ENCODE peak calls at places on chromosomes 5 and 9, in five cellular contexts. One of them, this sample, is unnamed.

GRCh38 chr9:128503870-128504269 is 649 bp upstream of the GLE1 start:
- DNase-seq in IMR-90: no peak
- DNase-seq in trophoblast cell: no peak
- DNase-seq in neuronal stem cell: no peak
- DNase-seq in H1: no peak
- DNase-seq in this sample: peak

GRCh38 chr9:31799953-31800609 is 584.4 kb upstream of the ACO1 start:
- DNase-seq in IMR-90: no peak
- DNase-seq in trophoblast cell: no peak
- DNase-seq in neuronal stem cell: peak
- DNase-seq in H1: peak
- DNase-seq in this sample: peak

GRCh38 chr5:1416856-1417469 is 28.3 kb downstream of the SLC6A3 start:
- DNase-seq in IMR-90: no peak
- DNase-seq in trophoblast cell: no peak
- DNase-seq in neuronal stem cell: no peak
- DNase-seq in H1: no peak
- DNase-seq in this sample: no peak

GRCh38 chr9:121646992-121647391 is 4.4 kb upstream of the DAB2IP start:
- DNase-seq in IMR-90: no peak
- DNase-seq in trophoblast cell: no peak
- DNase-seq in neuronal stem cell: no peak
- DNase-seq in H1: no peak
- DNase-seq in this sample: no peak

GRCh38 chr5:956178-956761 is 52.3 kb upstream of the NKD2 start:
- DNase-seq in IMR-90: no peak
- DNase-seq in trophoblast cell: no peak
- DNase-seq in neuronal stem cell: no peak
- DNase-seq in H1: peak
- DNase-seq in this sample: no peak

GRCh38 chr9:6944093-6944551 is 186.3 kb downstream of the KDM4C start:
- DNase-seq in IMR-90: peak
- DNase-seq in trophoblast cell: no peak
- DNase-seq in neuronal stem cell: no peak
- DNase-seq in H1: no peak
- DNase-seq in this sample: peak

GRCh38 chr9:125990793-125991220 is 243.6 kb downstream of the PBX3 start:
- DNase-seq in IMR-90: no peak
- DNase-seq in trophoblast cell: no peak
- DNase-seq in neuronal stem cell: no peak
- DNase-seq in H1: no peak
- DNase-seq in this sample: no peak

GRCh38 chr5:129906177-129906887 is 2.1 kb downstream of the CHSY3 start:
- DNase-seq in IMR-90: no peak
- DNase-seq in trophoblast cell: no peak
- DNase-seq in neuronal stem cell: peak
- DNase-seq in H1: peak
- DNase-seq in this sample: peak

GRCh38 chr9:81787747-81788632 is 98.6 kb upstream of the TLE1 start:
- DNase-seq in IMR-90: peak
- DNase-seq in trophoblast cell: no peak
- DNase-seq in neuronal stem cell: no peak
- DNase-seq in H1: no peak
- DNase-seq in this sample: peak

GRCh38 chr9:128201441-128202369 is 1.5 kb upstream of the DNM1 start:
- DNase-seq in IMR-90: peak
- DNase-seq in trophoblast cell: no peak
- DNase-seq in neuronal stem cell: no peak
- DNase-seq in H1: no peak
- DNase-seq in this sample: peak

GRCh38 chr9:131747352-131747751 is 7.5 kb upstream of the RAPGEF1 start:
- DNase-seq in IMR-90: peak
- DNase-seq in trophoblast cell: no peak
- DNase-seq in neuronal stem cell: no peak
- DNase-seq in H1: no peak
- DNase-seq in this sample: peak

DNA sequence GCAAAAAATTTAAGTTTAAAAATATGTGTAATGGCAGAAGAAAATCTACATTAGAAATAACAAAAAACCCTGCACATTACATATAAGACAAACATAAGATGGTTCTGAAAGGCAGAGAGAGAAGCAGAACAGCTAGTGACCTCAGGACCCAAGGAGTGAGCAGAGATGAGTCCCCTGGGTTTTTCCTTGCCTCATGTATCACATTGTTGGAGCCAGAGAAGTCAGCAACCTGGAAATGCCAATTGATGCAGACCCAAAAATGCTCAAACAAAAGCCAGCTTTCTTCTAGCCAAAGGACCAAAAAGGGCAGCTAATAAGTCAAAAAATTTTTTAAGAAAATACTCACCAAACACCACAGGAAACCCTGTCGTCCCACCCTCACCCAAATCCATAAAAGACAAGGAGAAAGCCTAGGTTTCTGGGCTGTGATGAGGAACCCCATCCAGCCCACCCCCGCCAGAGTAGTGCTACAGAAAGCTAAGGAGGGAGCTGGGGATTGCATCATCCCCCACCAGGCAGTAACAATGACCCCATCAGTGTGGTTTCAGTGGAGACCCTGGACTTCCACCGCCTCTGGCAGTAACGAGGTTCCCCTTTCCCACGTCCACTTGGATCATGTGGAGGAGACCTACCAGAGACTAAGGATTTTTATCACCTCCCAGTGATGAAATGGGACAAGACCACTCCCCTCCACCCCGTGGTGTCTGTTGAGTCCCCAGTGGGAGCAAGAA is 17.6 kb downstream of the DENND1A start:
- DNase-seq in IMR-90: no peak
- DNase-seq in trophoblast cell: no peak
- DNase-seq in neuronal stem cell: no peak
- DNase-seq in H1: no peak
- DNase-seq in this sample: no peak
- H3K4ac ChIP-seq in IMR-90: no peak
- H3K4ac ChIP-seq in trophoblast cell: no peak
- H3K4ac ChIP-seq in neuronal stem cell: no peak
- H3K4ac ChIP-seq in H1: no peak
- H3K4ac ChIP-seq in this sample: no peak

DNA sequence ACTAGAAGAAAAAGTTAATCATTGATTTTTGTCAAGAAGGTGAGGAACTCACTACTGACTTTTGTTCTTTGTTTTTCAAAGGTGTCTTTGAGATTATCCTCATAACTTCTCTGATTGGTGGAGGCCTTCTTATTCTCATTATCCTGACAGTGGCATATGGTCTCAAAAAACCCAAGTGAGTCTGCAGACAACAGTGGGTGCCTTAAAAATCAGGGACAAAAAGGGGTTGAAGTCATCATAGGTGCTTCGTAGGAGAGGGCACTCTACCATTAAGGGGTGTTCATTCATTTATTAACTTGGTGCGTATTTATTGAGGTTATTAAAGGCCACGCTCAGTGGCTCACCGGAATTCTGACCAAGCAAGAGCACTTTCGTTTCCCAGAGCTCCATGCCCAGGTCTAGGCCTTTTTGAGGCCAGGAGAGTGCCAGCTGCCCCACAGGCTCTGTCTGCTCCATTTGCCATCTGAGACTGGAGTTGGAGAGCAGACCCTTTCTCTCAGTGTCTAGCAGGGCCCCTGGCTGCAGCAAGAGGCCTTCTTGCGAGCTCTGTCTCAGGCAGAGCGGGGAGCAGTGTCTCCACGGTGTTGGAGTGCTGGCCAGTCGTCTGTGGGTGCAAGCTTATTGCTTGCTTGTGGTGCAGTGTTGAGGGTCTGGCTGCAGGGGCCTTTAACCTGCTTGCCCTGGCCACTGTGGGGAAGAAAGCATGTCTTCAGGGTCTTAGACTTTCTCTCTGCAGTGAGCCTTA is 62.4 kb downstream of the IL31RA start:
- DNase-seq in IMR-90: no peak
- DNase-seq in trophoblast cell: no peak
- DNase-seq in neuronal stem cell: no peak
- DNase-seq in H1: peak
- DNase-seq in this sample: no peak
- H3K14ac ChIP-seq in IMR-90: no peak
- H3K14ac ChIP-seq in trophoblast cell: no peak
- H3K14ac ChIP-seq in neuronal stem cell: no peak
- H3K14ac ChIP-seq in H1: no peak
- H3K14ac ChIP-seq in this sample: no peak

GRCh38 chr9:96026655-96027213 is 151.2 kb downstream of the ERCC6L2 start:
- DNase-seq in IMR-90: no peak
- DNase-seq in trophoblast cell: no peak
- DNase-seq in neuronal stem cell: no peak
- DNase-seq in H1: no peak
- DNase-seq in this sample: no peak

GRCh38 chr9:96029722-96030515 is 154.4 kb downstream of the ERCC6L2 start:
- DNase-seq in IMR-90: no peak
- DNase-seq in trophoblast cell: no peak
- DNase-seq in neuronal stem cell: no peak
- DNase-seq in H1: no peak
- DNase-seq in this sample: no peak

GRCh38 chr9:96031366-96031824 is 155.9 kb downstream of the ERCC6L2 start:
- DNase-seq in IMR-90: no peak
- DNase-seq in trophoblast cell: no peak
- DNase-seq in neuronal stem cell: no peak
- DNase-seq in H1: no peak
- DNase-seq in this sample: peak

GRCh38 chr9:96025995-96026572 is 150.6 kb downstream of the ERCC6L2 start:
- DNase-seq in IMR-90: no peak
- DNase-seq in trophoblast cell: no peak
- DNase-seq in neuronal stem cell: peak
- DNase-seq in H1: peak
- DNase-seq in this sample: no peak

DNA sequence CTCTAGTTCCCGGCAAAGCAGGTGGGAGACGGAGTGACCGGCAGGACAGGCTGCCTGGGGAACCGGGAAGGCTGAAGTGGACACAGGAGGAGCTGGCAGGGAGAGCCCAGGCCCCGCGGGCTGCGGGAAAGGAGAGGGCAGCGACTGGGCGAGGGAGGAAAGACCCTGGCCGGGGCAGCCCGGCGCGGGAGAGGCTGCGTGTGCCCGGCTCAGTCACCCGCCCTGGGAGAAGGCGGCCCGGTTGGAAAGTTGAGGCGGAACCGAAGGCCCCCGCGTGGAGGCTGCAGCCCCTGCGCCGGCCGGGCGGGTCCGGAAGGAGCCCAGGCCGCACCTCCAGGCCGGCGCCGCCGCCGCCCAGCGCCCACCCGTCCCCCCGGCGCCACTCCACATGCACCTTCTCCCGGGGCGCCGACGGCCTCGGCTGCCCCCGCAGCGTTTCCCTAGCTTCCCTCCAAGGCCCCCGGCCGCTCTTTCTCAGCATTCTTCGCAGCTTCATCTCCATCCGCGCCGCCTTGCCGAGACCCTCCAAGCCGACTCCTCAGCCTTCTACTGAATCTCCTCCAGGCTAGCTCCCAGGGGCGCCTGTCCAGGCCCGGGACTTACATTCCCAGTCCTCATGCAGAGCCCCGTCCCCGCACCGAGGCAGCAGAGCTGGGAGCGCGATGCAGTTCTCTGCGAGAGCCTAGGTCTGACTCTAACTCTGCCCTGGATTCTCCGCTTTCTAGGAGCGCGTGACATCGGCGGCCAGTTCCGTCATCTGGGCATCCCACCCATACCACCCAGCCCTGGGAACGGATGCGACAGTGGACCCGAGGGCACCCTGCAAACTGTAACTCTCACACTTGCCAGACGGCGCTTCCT is 152.0 kb downstream of the ERCC6L2 start:
- DNase-seq in IMR-90: no peak
- DNase-seq in trophoblast cell: no peak
- DNase-seq in neuronal stem cell: no peak
- DNase-seq in H1: peak
- DNase-seq in this sample: no peak
- H3K4me3 ChIP-seq in IMR-90: no peak
- H3K4me3 ChIP-seq in trophoblast cell: peak
- H3K4me3 ChIP-seq in neuronal stem cell: peak
- H3K4me3 ChIP-seq in H1: peak
- H3K4me3 ChIP-seq in this sample: no peak

DNA sequence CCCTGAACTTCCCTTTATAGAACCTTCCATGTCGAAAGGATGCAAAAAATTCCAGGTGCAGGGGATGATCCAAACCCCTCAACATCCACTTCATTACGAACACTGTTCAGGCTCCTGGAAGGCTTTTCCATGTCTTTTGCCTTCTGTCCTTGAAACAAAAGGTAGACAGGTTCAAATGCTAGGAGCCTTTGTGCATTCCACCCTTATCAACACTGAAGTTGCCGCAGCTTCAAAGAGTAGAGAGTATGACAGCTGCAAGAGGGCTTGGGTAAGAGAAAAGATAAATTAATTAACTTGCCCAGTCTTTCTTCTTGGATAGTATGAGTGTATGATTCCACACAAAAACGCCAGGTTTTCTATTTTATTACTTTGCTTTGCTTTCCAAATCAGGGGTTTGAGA is 269.1 kb upstream of the MSX2 start:
- DNase-seq in IMR-90: no peak
- DNase-seq in trophoblast cell: no peak
- DNase-seq in neuronal stem cell: no peak
- DNase-seq in H1: no peak
- DNase-seq in this sample: no peak
- H3K4ac ChIP-seq in IMR-90: no peak
- H3K4ac ChIP-seq in trophoblast cell: no peak
- H3K4ac ChIP-seq in neuronal stem cell: no peak
- H3K4ac ChIP-seq in H1: no peak
- H3K4ac ChIP-seq in this sample: no peak

DNA sequence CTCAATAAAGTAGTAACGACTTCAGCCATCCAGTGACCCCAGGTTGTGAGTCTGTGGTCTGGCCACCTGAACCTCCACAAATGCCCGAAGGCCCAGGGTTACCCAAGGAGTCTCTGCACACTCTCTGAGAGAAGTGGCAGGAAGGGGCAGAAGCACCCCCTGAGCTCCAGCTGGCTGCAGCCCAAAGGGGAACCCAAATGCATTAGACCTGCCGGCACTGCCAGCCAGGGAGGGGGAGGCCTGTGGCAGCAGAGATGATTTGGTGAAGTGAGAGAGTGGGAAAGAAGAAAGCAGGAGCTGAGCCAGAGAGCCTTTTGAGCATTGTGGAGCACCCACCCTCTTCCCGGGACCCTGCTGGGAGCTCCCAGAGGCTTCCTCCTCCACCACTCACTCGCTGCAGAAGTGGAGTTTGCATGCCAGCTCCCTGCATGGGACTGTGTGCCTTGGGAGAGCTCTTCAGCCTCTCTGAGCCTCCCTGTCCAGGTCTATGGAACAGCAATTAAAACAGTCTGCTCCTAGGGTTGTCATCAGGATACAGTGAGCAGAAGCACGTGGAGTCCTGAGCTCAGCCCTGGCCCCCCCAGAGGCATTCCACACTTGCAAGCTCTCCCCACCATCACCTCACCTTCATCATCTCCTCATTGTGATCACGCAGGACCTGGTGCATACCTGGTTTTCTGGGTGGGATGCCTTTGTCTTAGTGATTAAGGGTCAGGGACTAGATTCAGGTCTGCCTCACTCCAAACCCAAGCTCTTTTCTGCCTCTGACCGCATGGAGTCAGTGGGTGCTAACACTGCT is 13.8 kb upstream of the ANGPTL2 start:
- DNase-seq in IMR-90: no peak
- DNase-seq in trophoblast cell: no peak
- DNase-seq in neuronal stem cell: no peak
- DNase-seq in H1: no peak
- DNase-seq in this sample: no peak
- H3K14ac ChIP-seq in IMR-90: no peak
- H3K14ac ChIP-seq in trophoblast cell: no peak
- H3K14ac ChIP-seq in neuronal stem cell: no peak
- H3K14ac ChIP-seq in H1: no peak
- H3K14ac ChIP-seq in this sample: no peak